ENCODE peak calls at places on chromosomes 13 and 19, in nine cellular contexts. I is NCI-H2081, W is Right ventricle myocardium superior, G is dorsolateral prefrontal cortex, P is right atrium auricular region, F is endothelial cell, J is NCI-H1930, O is iris pigment epithelial cell, E is SHP77. S is an unnamed sample.

GRCh38 chr13:95083758-95084157 is 217.5 kb downstream of the ABCC4 start:
- DNase-seq in I (no peak), W (no peak), G (no peak), P (no peak), F (no peak), J (no peak), O (peak; percentile 89), E (no peak), S (no peak)

GRCh38 chr19:39941615-39942507 is 7.4 kb upstream of the FCGBP start:
- DNase-seq in I (no peak), W (no peak), G (no peak), P (no peak), F (no peak), J (no peak), O (peak; percentile 84), E (no peak), S (no peak)

GRCh38 chr13:48909088-48909389 is 66.7 kb upstream of the FNDC3A start:
- DNase-seq in I (peak; percentile 5), W (peak; percentile 42), G (no peak), P (no peak), F (no peak), J (no peak), O (no peak), E (no peak), S (no peak)

GRCh38 chr19:19278315-19278714 is 5.2 kb upstream of the TM6SF2 start:
- DNase-seq in I (peak; percentile 90), W (no peak), G (no peak), P (no peak), F (no peak), J (no peak), O (no peak), E (no peak), S (no peak)

GRCh38 chr13:107473255-107473654 is 742.1 kb downstream of the LIG4 start:
- DNase-seq in I (no peak), W (no peak), G (no peak), P (no peak), F (no peak), J (no peak), O (no peak), E (no peak), S (no peak)

GRCh38 chr19:17125728-17126677 is 50.4 kb downstream of the MYO9B start:
- DNase-seq in I (no peak), W (peak; percentile 81), G (peak; percentile 53), P (peak; percentile 79), F (no peak), J (no peak), O (peak; percentile 62), E (no peak), S (no peak)

GRCh38 chr19:2820112-2820702 is 539 bp downstream of the ZNF554 start:
- DNase-seq in I (no peak), W (no peak), G (no peak), P (no peak), F (peak; percentile 27), J (no peak), O (no peak), E (no peak), S (no peak)

GRCh38 chr19:16928916-16929315 is 40.1 kb downstream of the F2RL3 start:
- DNase-seq in I (no peak), W (no peak), G (no peak), P (no peak), F (no peak), J (no peak), O (no peak), E (no peak), S (no peak)

GRCh38 chr19:44749318-44749717 is 810 bp downstream of the BCL3 start:
- DNase-seq in I (no peak), W (peak; percentile 13), G (no peak), P (no peak), F (no peak), J (no peak), O (no peak), E (no peak), S (no peak)

GRCh38 chr13:46728777-46729176 is 68.2 kb downstream of the ESD start:
- DNase-seq in I (no peak), W (no peak), G (no peak), P (no peak), F (peak; percentile 10), J (no peak), O (peak; percentile 15), E (no peak), S (no peak)

GRCh38 chr13:53778937-53779336 is 750.3 kb downstream of the OLFM4 start:
- DNase-seq in I (no peak), W (no peak), G (no peak), P (no peak), F (no peak), J (no peak), O (no peak), E (no peak), S (no peak)

S was measured in cerebellar nuclear complex.